ENCODE peak calls at places on chromosome 7, in eight cellular contexts. One of them, this sample, is unnamed.

GRCh38 chr7:92767427-92767826 is 68.9 kb downstream of the CDK6 start:
- DNase-seq in RPMI7951: peak
- DNase-seq in left cardiac atrium: no peak
- DNase-seq in RWPE1: no peak
- DNase-seq in AG08395: peak
- DNase-seq in immature natural killer cell: no peak
- DNase-seq in stimulated activated CD4-positive, alpha-beta T cell treated with anti-CD3 and anti-CD28 coated beads, Interleukin-2, amount 100 ng/mL, for 48 hours: no peak
- DNase-seq in dorsolateral prefrontal cortex: no peak
- DNase-seq in this sample: no peak

GRCh38 chr7:158265743-158266080 is 321.9 kb downstream of the PTPRN2 start:
- DNase-seq in AG08395: no peak
- DNase-seq in RPMI7951: no peak
- DNase-seq in left cardiac atrium: no peak
- DNase-seq in dorsolateral prefrontal cortex: no peak
- DNase-seq in stimulated activated CD4-positive, alpha-beta T cell treated with anti-CD3 and anti-CD28 coated beads, Interleukin-2, amount 100 ng/mL, for 48 hours: no peak
- DNase-seq in immature natural killer cell: no peak
- DNase-seq in RWPE1: no peak
- DNase-seq in this sample: no peak

GRCh38 chr7:156515911-156516790 is 124.4 kb upstream of the RNF32 start:
- DNase-seq in left cardiac atrium: no peak
- DNase-seq in stimulated activated CD4-positive, alpha-beta T cell treated with anti-CD3 and anti-CD28 coated beads, Interleukin-2, amount 100 ng/mL, for 48 hours: no peak
- DNase-seq in AG08395: no peak
- DNase-seq in immature natural killer cell: no peak
- DNase-seq in RWPE1: no peak
- DNase-seq in RPMI7951: no peak
- DNase-seq in dorsolateral prefrontal cortex: no peak
- DNase-seq in this sample: no peak

GRCh38 chr7:142797799-142798377 is 27.1 kb downstream of the PRSS2 start:
- DNase-seq in left cardiac atrium: no peak
- DNase-seq in dorsolateral prefrontal cortex: no peak
- DNase-seq in stimulated activated CD4-positive, alpha-beta T cell treated with anti-CD3 and anti-CD28 coated beads, Interleukin-2, amount 100 ng/mL, for 48 hours: no peak
- DNase-seq in immature natural killer cell: peak
- DNase-seq in AG08395: no peak
- DNase-seq in RPMI7951: no peak
- DNase-seq in RWPE1: no peak
- DNase-seq in this sample: no peak

GRCh38 chr7:44403176-44403759 is 77.9 kb upstream of the CAMK2B start:
- DNase-seq in left cardiac atrium: no peak
- DNase-seq in immature natural killer cell: no peak
- DNase-seq in dorsolateral prefrontal cortex: no peak
- DNase-seq in AG08395: no peak
- DNase-seq in RPMI7951: no peak
- DNase-seq in stimulated activated CD4-positive, alpha-beta T cell treated with anti-CD3 and anti-CD28 coated beads, Interleukin-2, amount 100 ng/mL, for 48 hours: no peak
- DNase-seq in RWPE1: no peak
- DNase-seq in this sample: no peak

GRCh38 chr7:85185355-85186082 is 1.3 kb downstream of the SEMA3D start:
- DNase-seq in left cardiac atrium: peak
- DNase-seq in AG08395: peak
- DNase-seq in dorsolateral prefrontal cortex: peak
- DNase-seq in immature natural killer cell: no peak
- DNase-seq in RPMI7951: peak
- DNase-seq in RWPE1: peak
- DNase-seq in stimulated activated CD4-positive, alpha-beta T cell treated with anti-CD3 and anti-CD28 coated beads, Interleukin-2, amount 100 ng/mL, for 48 hours: no peak
- DNase-seq in this sample: peak

GRCh38 chr7:47653550-47654351 is 71.8 kb upstream of the TNS3 start:
- DNase-seq in AG08395: no peak
- DNase-seq in left cardiac atrium: no peak
- DNase-seq in RPMI7951: peak
- DNase-seq in stimulated activated CD4-positive, alpha-beta T cell treated with anti-CD3 and anti-CD28 coated beads, Interleukin-2, amount 100 ng/mL, for 48 hours: no peak
- DNase-seq in immature natural killer cell: no peak
- DNase-seq in dorsolateral prefrontal cortex: no peak
- DNase-seq in RWPE1: no peak
- DNase-seq in this sample: no peak

GRCh38 chr7:84178013-84178412 is 16.6 kb downstream of the SEMA3A start:
- DNase-seq in RPMI7951: no peak
- DNase-seq in AG08395: no peak
- DNase-seq in immature natural killer cell: no peak
- DNase-seq in stimulated activated CD4-positive, alpha-beta T cell treated with anti-CD3 and anti-CD28 coated beads, Interleukin-2, amount 100 ng/mL, for 48 hours: no peak
- DNase-seq in RWPE1: no peak
- DNase-seq in left cardiac atrium: no peak
- DNase-seq in dorsolateral prefrontal cortex: no peak
- DNase-seq in this sample: no peak

GRCh38 chr7:431041-431440 is 88.6 kb downstream of the PDGFA start:
- DNase-seq in stimulated activated CD4-positive, alpha-beta T cell treated with anti-CD3 and anti-CD28 coated beads, Interleukin-2, amount 100 ng/mL, for 48 hours: no peak
- DNase-seq in RPMI7951: no peak
- DNase-seq in dorsolateral prefrontal cortex: no peak
- DNase-seq in AG08395: no peak
- DNase-seq in immature natural killer cell: no peak
- DNase-seq in left cardiac atrium: no peak
- DNase-seq in RWPE1: no peak
- DNase-seq in this sample: no peak

GRCh38 chr7:7641129-7641663 is 644 bp downstream of the UMAD1 start:
- DNase-seq in left cardiac atrium: no peak
- DNase-seq in dorsolateral prefrontal cortex: no peak
- DNase-seq in RWPE1: no peak
- DNase-seq in stimulated activated CD4-positive, alpha-beta T cell treated with anti-CD3 and anti-CD28 coated beads, Interleukin-2, amount 100 ng/mL, for 48 hours: no peak
- DNase-seq in AG08395: peak
- DNase-seq in RPMI7951: no peak
- DNase-seq in immature natural killer cell: no peak
- DNase-seq in this sample: peak

GRCh38 chr7:150451833-150452431 is 1.5 kb downstream of the GIMAP8 start:
- DNase-seq in RWPE1: no peak
- DNase-seq in stimulated activated CD4-positive, alpha-beta T cell treated with anti-CD3 and anti-CD28 coated beads, Interleukin-2, amount 100 ng/mL, for 48 hours: no peak
- DNase-seq in immature natural killer cell: peak
- DNase-seq in RPMI7951: no peak
- DNase-seq in left cardiac atrium: peak
- DNase-seq in AG08395: no peak
- DNase-seq in dorsolateral prefrontal cortex: no peak
- DNase-seq in this sample: no peak

GRCh38 chr7:20327047-20327446 is 3.7 kb upstream of the ITGB8 start:
- DNase-seq in RWPE1: no peak
- DNase-seq in dorsolateral prefrontal cortex: no peak
- DNase-seq in RPMI7951: no peak
- DNase-seq in immature natural killer cell: no peak
- DNase-seq in left cardiac atrium: no peak
- DNase-seq in AG08395: peak
- DNase-seq in stimulated activated CD4-positive, alpha-beta T cell treated with anti-CD3 and anti-CD28 coated beads, Interleukin-2, amount 100 ng/mL, for 48 hours: no peak
- DNase-seq in this sample: no peak

GRCh38 chr7:135317676-135318326 is 84.2 kb downstream of the STRA8 start:
- DNase-seq in RPMI7951: no peak
- DNase-seq in dorsolateral prefrontal cortex: no peak
- DNase-seq in stimulated activated CD4-positive, alpha-beta T cell treated with anti-CD3 and anti-CD28 coated beads, Interleukin-2, amount 100 ng/mL, for 48 hours: no peak
- DNase-seq in left cardiac atrium: peak
- DNase-seq in immature natural killer cell: no peak
- DNase-seq in AG08395: no peak
- DNase-seq in RWPE1: peak
- DNase-seq in this sample: no peak

GRCh38 chr7:108660465-108660864 is 90.8 kb downstream of the DNAJB9 start:
- DNase-seq in AG08395: no peak
- DNase-seq in stimulated activated CD4-positive, alpha-beta T cell treated with anti-CD3 and anti-CD28 coated beads, Interleukin-2, amount 100 ng/mL, for 48 hours: no peak
- DNase-seq in RWPE1: no peak
- DNase-seq in immature natural killer cell: no peak
- DNase-seq in left cardiac atrium: no peak
- DNase-seq in dorsolateral prefrontal cortex: no peak
- DNase-seq in RPMI7951: no peak
- DNase-seq in this sample: no peak

GRCh38 chr7:151117041-151117440 is 30.8 kb downstream of the AGAP3 start:
- DNase-seq in dorsolateral prefrontal cortex: no peak
- DNase-seq in left cardiac atrium: no peak
- DNase-seq in AG08395: no peak
- DNase-seq in RPMI7951: no peak
- DNase-seq in RWPE1: no peak
- DNase-seq in immature natural killer cell: no peak
- DNase-seq in stimulated activated CD4-positive, alpha-beta T cell treated with anti-CD3 and anti-CD28 coated beads, Interleukin-2, amount 100 ng/mL, for 48 hours: no peak
- DNase-seq in this sample: no peak

GRCh38 chr7:51292596-51292995 is 24.0 kb downstream of the COBL start:
- DNase-seq in RWPE1: no peak
- DNase-seq in immature natural killer cell: no peak
- DNase-seq in left cardiac atrium: no peak
- DNase-seq in RPMI7951: no peak
- DNase-seq in dorsolateral prefrontal cortex: no peak
- DNase-seq in stimulated activated CD4-positive, alpha-beta T cell treated with anti-CD3 and anti-CD28 coated beads, Interleukin-2, amount 100 ng/mL, for 48 hours: no peak
- DNase-seq in AG08395: no peak
- DNase-seq in this sample: no peak

GRCh38 chr7:101162551-101163280 is 2.7 kb downstream of the VGF start:
- DNase-seq in immature natural killer cell: no peak
- DNase-seq in AG08395: no peak
- DNase-seq in dorsolateral prefrontal cortex: no peak
- DNase-seq in RWPE1: peak
- DNase-seq in left cardiac atrium: no peak
- DNase-seq in stimulated activated CD4-positive, alpha-beta T cell treated with anti-CD3 and anti-CD28 coated beads, Interleukin-2, amount 100 ng/mL, for 48 hours: no peak
- DNase-seq in RPMI7951: peak
- DNase-seq in this sample: peak

GRCh38 chr7:2709553-2710165 is 21.7 kb downstream of the AMZ1 start:
- DNase-seq in immature natural killer cell: peak
- DNase-seq in RPMI7951: no peak
- DNase-seq in stimulated activated CD4-positive, alpha-beta T cell treated with anti-CD3 and anti-CD28 coated beads, Interleukin-2, amount 100 ng/mL, for 48 hours: peak
- DNase-seq in left cardiac atrium: peak
- DNase-seq in AG08395: peak
- DNase-seq in RWPE1: peak
- DNase-seq in dorsolateral prefrontal cortex: peak
- DNase-seq in this sample: peak

GRCh38 chr7:39294022-39294421 is 272.2 kb upstream of the YAE1 start:
- DNase-seq in AG08395: no peak
- DNase-seq in stimulated activated CD4-positive, alpha-beta T cell treated with anti-CD3 and anti-CD28 coated beads, Interleukin-2, amount 100 ng/mL, for 48 hours: no peak
- DNase-seq in RPMI7951: no peak
- DNase-seq in left cardiac atrium: no peak
- DNase-seq in immature natural killer cell: no peak
- DNase-seq in dorsolateral prefrontal cortex: no peak
- DNase-seq in RWPE1: no peak
- DNase-seq in this sample: no peak

GRCh38 chr7:11648980-11649379 is 183.0 kb downstream of the THSD7A start:
- DNase-seq in left cardiac atrium: no peak
- DNase-seq in stimulated activated CD4-positive, alpha-beta T cell treated with anti-CD3 and anti-CD28 coated beads, Interleukin-2, amount 100 ng/mL, for 48 hours: no peak
- DNase-seq in immature natural killer cell: no peak
- DNase-seq in dorsolateral prefrontal cortex: no peak
- DNase-seq in AG08395: no peak
- DNase-seq in RWPE1: no peak
- DNase-seq in RPMI7951: no peak
- DNase-seq in this sample: no peak

GRCh38 chr7:102828291-102828690 is 79.5 kb downstream of the FAM185A start:
- DNase-seq in stimulated activated CD4-positive, alpha-beta T cell treated with anti-CD3 and anti-CD28 coated beads, Interleukin-2, amount 100 ng/mL, for 48 hours: no peak
- DNase-seq in left cardiac atrium: no peak
- DNase-seq in RWPE1: no peak
- DNase-seq in immature natural killer cell: no peak
- DNase-seq in AG08395: no peak
- DNase-seq in dorsolateral prefrontal cortex: no peak
- DNase-seq in RPMI7951: peak
- DNase-seq in this sample: no peak

GRCh38 chr7:20306499-20306946 is 24.2 kb upstream of the ITGB8 start:
- DNase-seq in RWPE1: no peak
- DNase-seq in AG08395: no peak
- DNase-seq in stimulated activated CD4-positive, alpha-beta T cell treated with anti-CD3 and anti-CD28 coated beads, Interleukin-2, amount 100 ng/mL, for 48 hours: no peak
- DNase-seq in immature natural killer cell: no peak
- DNase-seq in RPMI7951: peak
- DNase-seq in left cardiac atrium: no peak
- DNase-seq in dorsolateral prefrontal cortex: no peak
- DNase-seq in this sample: no peak

GRCh38 chr7:81245353-81245752 is 326.5 kb upstream of the SEMA3C start:
- DNase-seq in left cardiac atrium: no peak
- DNase-seq in RWPE1: no peak
- DNase-seq in RPMI7951: no peak
- DNase-seq in dorsolateral prefrontal cortex: no peak
- DNase-seq in immature natural killer cell: no peak
- DNase-seq in AG08395: no peak
- DNase-seq in stimulated activated CD4-positive, alpha-beta T cell treated with anti-CD3 and anti-CD28 coated beads, Interleukin-2, amount 100 ng/mL, for 48 hours: no peak
- DNase-seq in this sample: no peak

GRCh38 chr7:102042016-102042656 is 224.7 kb downstream of the CUX1 start:
- DNase-seq in dorsolateral prefrontal cortex: no peak
- DNase-seq in left cardiac atrium: no peak
- DNase-seq in RPMI7951: peak
- DNase-seq in stimulated activated CD4-positive, alpha-beta T cell treated with anti-CD3 and anti-CD28 coated beads, Interleukin-2, amount 100 ng/mL, for 48 hours: no peak
- DNase-seq in RWPE1: peak
- DNase-seq in immature natural killer cell: no peak
- DNase-seq in AG08395: peak
- DNase-seq in this sample: no peak

GRCh38 chr7:143906895-143907294 is 4.9 kb upstream of the TCAF1 start:
- DNase-seq in stimulated activated CD4-positive, alpha-beta T cell treated with anti-CD3 and anti-CD28 coated beads, Interleukin-2, amount 100 ng/mL, for 48 hours: no peak
- DNase-seq in left cardiac atrium: no peak
- DNase-seq in AG08395: no peak
- DNase-seq in RPMI7951: no peak
- DNase-seq in immature natural killer cell: no peak
- DNase-seq in RWPE1: no peak
- DNase-seq in dorsolateral prefrontal cortex: no peak
- DNase-seq in this sample: no peak

GRCh38 chr7:53252539-53252938 is 217.1 kb downstream of the POM121L12 start:
- DNase-seq in dorsolateral prefrontal cortex: no peak
- DNase-seq in RPMI7951: no peak
- DNase-seq in stimulated activated CD4-positive, alpha-beta T cell treated with anti-CD3 and anti-CD28 coated beads, Interleukin-2, amount 100 ng/mL, for 48 hours: no peak
- DNase-seq in left cardiac atrium: no peak
- DNase-seq in RWPE1: no peak
- DNase-seq in AG08395: no peak
- DNase-seq in immature natural killer cell: no peak
- DNase-seq in this sample: no peak

GRCh38 chr7:115183431-115184057 is 261.6 kb downstream of the MDFIC start:
- DNase-seq in left cardiac atrium: no peak
- DNase-seq in RPMI7951: peak
- DNase-seq in dorsolateral prefrontal cortex: no peak
- DNase-seq in AG08395: no peak
- DNase-seq in immature natural killer cell: no peak
- DNase-seq in stimulated activated CD4-positive, alpha-beta T cell treated with anti-CD3 and anti-CD28 coated beads, Interleukin-2, amount 100 ng/mL, for 48 hours: no peak
- DNase-seq in RWPE1: no peak
- DNase-seq in this sample: no peak

GRCh38 chr7:128974241-128974934 is 36.7 kb downstream of the IRF5 start:
- DNase-seq in RPMI7951: no peak
- DNase-seq in stimulated activated CD4-positive, alpha-beta T cell treated with anti-CD3 and anti-CD28 coated beads, Interleukin-2, amount 100 ng/mL, for 48 hours: no peak
- DNase-seq in immature natural killer cell: no peak
- DNase-seq in dorsolateral prefrontal cortex: no peak
- DNase-seq in RWPE1: no peak
- DNase-seq in left cardiac atrium: no peak
- DNase-seq in AG08395: no peak
- DNase-seq in this sample: no peak

GRCh38 chr7:88009651-88010050 is 75.6 kb downstream of the ADAM22 start:
- DNase-seq in AG08395: no peak
- DNase-seq in stimulated activated CD4-positive, alpha-beta T cell treated with anti-CD3 and anti-CD28 coated beads, Interleukin-2, amount 100 ng/mL, for 48 hours: no peak
- DNase-seq in RWPE1: no peak
- DNase-seq in RPMI7951: no peak
- DNase-seq in left cardiac atrium: no peak
- DNase-seq in immature natural killer cell: no peak
- DNase-seq in dorsolateral prefrontal cortex: no peak
- DNase-seq in this sample: no peak

GRCh38 chr7:45342236-45342635 is 184.6 kb downstream of the RAMP3 start:
- DNase-seq in left cardiac atrium: no peak
- DNase-seq in immature natural killer cell: no peak
- DNase-seq in stimulated activated CD4-positive, alpha-beta T cell treated with anti-CD3 and anti-CD28 coated beads, Interleukin-2, amount 100 ng/mL, for 48 hours: no peak
- DNase-seq in AG08395: no peak
- DNase-seq in RWPE1: no peak
- DNase-seq in dorsolateral prefrontal cortex: no peak
- DNase-seq in RPMI7951: peak
- DNase-seq in this sample: no peak

GRCh38 chr7:136009488-136010079 is 32.4 kb upstream of the MTPN start:
- DNase-seq in RWPE1: peak
- DNase-seq in immature natural killer cell: peak
- DNase-seq in dorsolateral prefrontal cortex: no peak
- DNase-seq in stimulated activated CD4-positive, alpha-beta T cell treated with anti-CD3 and anti-CD28 coated beads, Interleukin-2, amount 100 ng/mL, for 48 hours: no peak
- DNase-seq in RPMI7951: peak
- DNase-seq in AG08395: peak
- DNase-seq in left cardiac atrium: no peak
- DNase-seq in this sample: peak

This sample was measured in HEK293T.